ENCODE peak calls at places on chromosome 17, in ten cellular contexts. Q, V, W, F, C, Y, T, P, H and E are unnamed samples.

GRCh38 chr17:76317535-76317934 is 9.5 kb upstream of the QRICH2 start:
- DNase-seq in Q (no peak), V (no peak), W (no peak), F (no peak), C (no peak), Y (no peak), T (no peak), P (no peak), H (no peak), E (no peak)

GRCh38 chr17:37124074-37124824 is 175.5 kb downstream of the AATF start:
- DNase-seq in Q (no peak), V (no peak), W (no peak), F (no peak), C (no peak), Y (no peak), T (no peak), P (no peak), H (no peak), E (no peak)

GRCh38 chr17:81923302-81924260 is 4.0 kb downstream of the MAFG start:
- DNase-seq in Q (no peak), V (no peak), W (peak), F (no peak), C (peak), Y (no peak), T (no peak), P (no peak), H (peak), E (peak)

GRCh38 chr17:78366109-78366848 is 6.4 kb upstream of the SOCS3 start:
- DNase-seq in Q (no peak), V (no peak), W (no peak), F (no peak), C (no peak), Y (no peak), T (no peak), P (no peak), H (no peak), E (no peak)

GRCh38 chr17:67417507-67417906 is 40.4 kb downstream of the PITPNC1 start:
- DNase-seq in Q (no peak), V (no peak), W (no peak), F (no peak), C (no peak), Y (no peak), T (no peak), P (no peak), H (no peak), E (no peak)

GRCh38 chr17:33053641-33054040 is 62.0 kb downstream of the SPACA3 start:
- DNase-seq in Q (no peak), V (no peak), W (no peak), F (no peak), C (no peak), Y (no peak), T (no peak), P (no peak), H (no peak), E (no peak)

GRCh38 chr17:60641810-60642220 is 35.8 kb upstream of the BCAS3 start:
- DNase-seq in Q (peak), V (no peak), W (peak), F (peak), C (peak), Y (peak), T (peak), P (peak), H (peak), E (peak)

GRCh38 chr17:71546369-71546864 is 574.4 kb upstream of the SOX9 start:
- DNase-seq in Q (no peak), V (no peak), W (no peak), F (no peak), C (no peak), Y (no peak), T (no peak), P (no peak), H (no peak), E (no peak)

GRCh38 chr17:964881-965280 is 14.7 kb downstream of the NXN start:
- DNase-seq in Q (no peak), V (no peak), W (no peak), F (no peak), C (no peak), Y (no peak), T (no peak), P (no peak), H (no peak), E (no peak)

GRCh38 chr17:79781012-79781665 is 3.2 kb downstream of the CBX2 start:
- DNase-seq in Q (no peak), V (no peak), W (no peak), F (no peak), C (no peak), Y (no peak), T (no peak), P (no peak), H (no peak), E (no peak)

GRCh38 chr17:77735051-77735340 is 223.5 kb upstream of the TNRC6C start:
- DNase-seq in Q (no peak), V (no peak), W (no peak), F (no peak), C (no peak), Y (no peak), T (no peak), P (no peak), H (no peak), E (no peak)